ENCODE peak calls at places on chromosomes 4 and X, in four cellular contexts. Z is fibroblast of lung, W is left ventricle myocardium inferior, R is Peyer's patch. U is an unnamed sample.

GRCh38 chr4:1362521-1362920 is 15.5 kb downstream of the UVSSA start:
- DNase-seq in R (no peak), Z (no peak), W (no peak), U (no peak)

GRCh38 chrX:85963736-85964135 is 83.6 kb downstream of the CHM start:
- DNase-seq in Z (peak), R (no peak), W (no peak), U (peak)

GRCh38 chr4:181597766-181598165 is 645.4 kb upstream of the TENM3 start:
- DNase-seq in W (no peak), Z (peak), R (no peak), U (no peak)

GRCh38 chrX:37685452-37686347 is at the start of gene XK:
- DNase-seq in Z (peak), W (peak), R (peak), U (peak)

GRCh38 chr4:120228086-120228485 is 161.4 kb upstream of the MAD2L1 start:
- DNase-seq in Z (peak), W (no peak), R (no peak), U (no peak)

GRCh38 chr4:182194115-182194834 is 48.9 kb upstream of the TENM3 start:
- DNase-seq in R (no peak), W (no peak), Z (peak), U (no peak)

GRCh38 chr4:186074189-186074588 is 5.2 kb downstream of the TLR3 start:
- DNase-seq in R (no peak), Z (no peak), W (no peak), U (no peak)

GRCh38 chrX:71870337-71871098 is 40.1 kb upstream of the NHSL2 start:
- DNase-seq in W (no peak), Z (no peak), R (no peak), U (no peak)

GRCh38 chr4:169986369-169986768 is 39.8 kb downstream of the MFAP3L start:
- DNase-seq in W (no peak), R (no peak), Z (no peak), U (no peak)

GRCh38 chrX:1719270-1719669 is 104.4 kb downstream of the ASMT start:
- DNase-seq in W (no peak), Z (no peak), R (no peak), U (no peak)

GRCh38 chr4:21415728-21416127 is 532.8 kb downstream of the KCNIP4 start:
- DNase-seq in Z (no peak), R (no peak), W (no peak), U (no peak)

GRCh38 chrX:84188320-84188834 is 378 bp upstream of the RPS6KA6 start:
- DNase-seq in R (no peak), W (peak), Z (peak), U (no peak)

GRCh38 chr4:32219306-32220075 is 1499.3 kb downstream of the PCDH7 start:
- DNase-seq in W (no peak), Z (no peak), R (no peak), U (no peak)

GRCh38 chr4:92014060-92014459 is 289.7 kb upstream of the GRID2 start:
- DNase-seq in W (no peak), Z (no peak), R (no peak), U (no peak)

GRCh38 chr4:85557016-85557901 is 82.3 kb downstream of the ARHGAP24 start:
- DNase-seq in Z (no peak), R (peak), W (no peak), U (no peak)

GRCh38 chr4:48139688-48140087 is 5.6 kb upstream of the TXK start:
- DNase-seq in W (no peak), Z (peak), R (peak), U (no peak)

GRCh38 chrX:40105791-40106676 is 8.3 kb upstream of the BCOR start:
- DNase-seq in R (peak), W (peak), Z (no peak), U (no peak)

GRCh38 chrX:107678957-107679740 is 50.8 kb downstream of the PRPS1 start:
- DNase-seq in W (peak), R (peak), Z (peak), U (no peak)

GRCh38 chr4:36020351-36020750 is 224.0 kb downstream of the ARAP2 start:
- DNase-seq in Z (no peak), W (no peak), R (no peak), U (peak)

GRCh38 chrX:153409414-153410101 is 1.7 kb upstream of the ZFP92 start:
- DNase-seq in W (no peak), Z (no peak), R (no peak), U (no peak)

GRCh38 chrX:80335062-80335830 is 85.0 kb upstream of the TENT5D start:
- DNase-seq in R (no peak), Z (no peak), W (peak), U (no peak)

GRCh38 chr4:154024097-154024496 is 235.2 kb upstream of the SFRP2 start:
- DNase-seq in Z (no peak), W (no peak), R (no peak), U (no peak)

GRCh38 chr4:102091656-102092055 is 253.6 kb downstream of the SLC39A8 start:
- DNase-seq in W (no peak), R (no peak), Z (no peak), U (no peak)

GRCh38 chr4:23789765-23790164 is 100.1 kb downstream of the PPARGC1A start:
- DNase-seq in R (no peak), W (peak), Z (peak), U (no peak)

GRCh38 chr4:112916868-112917267 is 132.6 kb upstream of the ANK2 start:
- DNase-seq in Z (peak), W (no peak), R (no peak), U (no peak)

GRCh38 chr4:105343523-105343931 is 130.3 kb downstream of the PPA2 start:
- DNase-seq in Z (peak), R (no peak), W (no peak), U (no peak)

GRCh38 chrX:1537031-1537715 is at the start of gene P2RY8:
- DNase-seq in Z (no peak), R (peak), W (peak), U (no peak)

GRCh38 chr4:159267940-159268327 is 165.1 kb downstream of the RAPGEF2 start:
- DNase-seq in Z (peak), W (no peak), R (no peak), U (no peak)

GRCh38 chrX:21479695-21480280 is 105.6 kb downstream of the CNKSR2 start:
- DNase-seq in Z (peak), W (no peak), R (no peak), U (peak)

GRCh38 chrX:21885568-21885967 is 29.8 kb downstream of the YY2 start:
- DNase-seq in W (no peak), Z (peak), R (no peak), U (no peak)

GRCh38 chr4:40149960-40150385 is 46.9 kb upstream of the RHOH start:
- DNase-seq in R (peak), W (peak), Z (peak), U (peak)

GRCh38 chrX:143664302-143664701 is 28.4 kb upstream of the SLITRK4 start:
- DNase-seq in Z (peak), R (no peak), W (no peak), U (no peak)

GRCh38 chrX:123884809-123885408 is 25.1 kb downstream of the XIAP start:
- DNase-seq in W (no peak), Z (peak), R (peak), U (peak)

GRCh38 chrX:133249659-133250058 is 31.5 kb upstream of the TFDP3 start:
- DNase-seq in R (no peak), W (no peak), Z (peak), U (peak)

GRCh38 chrX:143472334-143472938 is 44.8 kb downstream of the SPANXN3 start:
- DNase-seq in R (no peak), W (no peak), Z (no peak), U (no peak)

GRCh38 chr4:152643153-152644035 is 36.4 kb downstream of the TMEM154 start:
- DNase-seq in R (peak), W (peak), Z (no peak), U (no peak)

DNA sequence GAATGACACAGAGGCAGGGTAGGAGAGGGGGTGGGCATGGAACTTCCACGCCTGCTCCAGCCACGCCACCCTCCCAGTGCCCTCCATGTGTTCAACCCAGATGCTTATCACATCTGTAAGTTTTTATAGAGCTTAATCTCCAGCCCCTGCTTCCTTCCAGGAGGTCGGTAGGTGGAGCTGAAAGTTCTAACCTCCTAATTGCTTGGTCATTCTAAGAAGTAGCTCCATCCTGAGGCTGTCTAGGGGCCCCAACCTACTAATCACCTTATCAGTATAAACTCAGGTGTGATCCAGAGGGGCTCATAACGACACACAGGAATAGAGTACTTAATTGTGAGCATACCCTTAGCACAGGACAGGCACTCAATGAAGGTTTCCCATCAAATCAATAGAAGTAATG is 18.3 kb downstream of the QDPR start:
- DNase-seq in R (no peak), W (no peak), Z (no peak), U (no peak)
- TF ChIP-seq CTCF in R (no peak), W (no peak), Z (no peak), U (no peak)

GRCh38 chrX:69121321-69122000 is 43.8 kb downstream of the PJA1 start:
- DNase-seq in R (no peak), Z (no peak), W (no peak), U (no peak)

GRCh38 chrX:69119122-69119521 is 46.1 kb downstream of the PJA1 start:
- DNase-seq in Z (no peak), R (no peak), W (no peak), U (no peak)

GRCh38 chrX:69120476-69120875 is 44.8 kb downstream of the PJA1 start:
- DNase-seq in R (no peak), Z (no peak), W (no peak), U (no peak)

GRCh38 chrX:69116077-69116476 is 49.2 kb downstream of the PJA1 start:
- DNase-seq in W (no peak), Z (no peak), R (no peak), U (peak)

GRCh38 chrX:69117876-69118526 is 47.3 kb downstream of the PJA1 start:
- DNase-seq in Z (no peak), R (no peak), W (no peak), U (no peak)
- H3K27ac ChIP-seq in Z (no peak), R (no peak), W (no peak), U (no peak)

DNA sequence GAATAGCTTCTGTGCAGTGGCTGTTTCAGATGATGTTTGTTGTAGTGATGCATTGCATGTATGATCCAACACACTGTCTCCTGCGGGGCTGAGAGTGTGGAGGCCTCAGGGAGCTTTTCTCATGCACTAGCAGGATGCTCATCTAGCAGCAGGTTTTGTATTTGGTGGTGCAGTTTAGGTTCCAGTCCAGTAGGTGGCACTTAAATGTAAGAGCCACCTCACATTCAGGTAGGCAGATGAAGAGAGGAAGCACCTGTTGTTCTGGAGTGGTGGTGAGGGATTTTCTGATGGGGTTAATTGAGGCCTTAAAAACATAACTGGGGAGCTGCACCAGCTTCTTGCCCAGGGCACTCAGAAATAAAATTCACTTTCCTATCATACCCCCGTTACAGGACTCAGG is 300.9 kb downstream of the SPIN4 start:
- DNase-seq in R (no peak), W (no peak), Z (no peak), U (no peak)
- TF ChIP-seq CTCF in R (no peak), W (no peak), Z (no peak), U (no peak)

GRCh38 chrX:23694606-23695005 is 27.3 kb downstream of the PRDX4 start:
- DNase-seq in R (peak), W (peak), Z (peak), U (peak)

GRCh38 chrX:23704673-23705206 is 37.4 kb downstream of the PRDX4 start:
- DNase-seq in W (no peak), R (no peak), Z (no peak), U (no peak)

GRCh38 chrX:23705235-23705634 is 37.8 kb downstream of the ACOT9 start:
- DNase-seq in Z (no peak), W (no peak), R (no peak), U (no peak)

DNA sequence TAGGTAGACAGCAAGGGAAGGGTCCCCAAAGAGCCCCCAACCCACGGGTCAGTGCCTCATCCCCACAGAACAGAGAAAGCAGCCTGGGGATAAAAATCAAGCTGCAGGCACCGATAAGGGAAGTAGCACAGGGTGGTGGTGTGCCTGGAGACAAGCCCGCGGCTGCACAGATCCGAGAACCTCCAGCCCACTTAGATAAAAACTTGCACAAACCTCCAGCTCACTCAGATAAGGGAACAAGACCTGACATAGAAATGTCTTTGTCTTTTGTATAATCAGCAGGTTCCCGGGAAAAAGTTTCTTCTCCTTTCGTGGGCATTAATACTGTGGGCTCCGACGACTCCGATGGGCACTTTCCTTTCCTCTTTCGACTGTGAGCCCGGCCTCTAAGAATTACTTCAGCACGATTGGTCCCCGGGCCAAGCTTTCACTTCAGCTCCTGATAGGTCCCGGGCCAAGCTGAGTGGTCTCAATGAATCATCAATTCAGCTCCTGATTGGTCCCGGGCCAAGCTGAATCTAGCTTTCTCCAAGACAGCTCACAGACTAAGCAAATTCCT is 32.4 kb downstream of the PRDX4 start:
- DNase-seq in Z (peak), W (no peak), R (peak), U (no peak)
- H3K27ac ChIP-seq in Z (no peak), W (no peak), R (no peak), U (no peak)